ENCODE peak calls at places on chromosomes 3 and 15, in six cellular contexts. O is GM23338, K is H9, G is PC-9, I is DND-41, P is IMR-90. X is an unnamed sample.

GRCh38 chr15:45314960-45315359 is 62.9 kb downstream of the SLC28A2 start:
- DNase-seq in I (no peak), P (peak), K (peak), G (no peak), O (peak), X (no peak)

GRCh38 chr15:88574062-88574461 is 27.6 kb upstream of the DET1 start:
- DNase-seq in I (no peak), K (no peak), G (no peak), O (no peak), P (no peak), X (no peak)

GRCh38 chr3:84318273-84318809 is 640.4 kb upstream of the CADM2 start:
- DNase-seq in O (peak), K (peak), G (no peak), P (no peak), I (no peak), X (no peak)

GRCh38 chr15:58361291-58361759 is 70.5 kb upstream of the LIPC start:
- DNase-seq in K (no peak), G (peak), P (peak), I (no peak), O (no peak), X (peak)

GRCh38 chr15:90529369-90530249 is at the start of gene CRTC3:
- DNase-seq in O (peak), I (peak), G (no peak), K (peak), P (peak), X (peak)

GRCh38 chr3:10155123-10155472 is 9.6 kb upstream of the IRAK2 start:
- DNase-seq in K (no peak), I (no peak), P (no peak), O (no peak), G (no peak), X (no peak)

GRCh38 chr3:105285653-105286241 is 81.0 kb upstream of the ALCAM start:
- DNase-seq in K (no peak), P (no peak), G (no peak), O (no peak), I (no peak), X (no peak)

GRCh38 chr3:46406440-46406785 is 453 bp downstream of the CCR5AS start:
- DNase-seq in I (no peak), K (no peak), P (peak), G (no peak), O (no peak), X (no peak)

GRCh38 chr15:87575896-87576295 is 680.6 kb downstream of the NTRK3 start:
- DNase-seq in I (no peak), P (no peak), K (no peak), G (no peak), O (no peak), X (no peak)

GRCh38 chr3:10466186-10466585 is 39.2 kb downstream of the ATP2B2 start:
- DNase-seq in P (no peak), O (no peak), G (no peak), I (no peak), K (no peak), X (no peak)

GRCh38 chr15:67383903-67384302 is 129.3 kb downstream of the IQCH start:
- DNase-seq in I (no peak), O (no peak), P (peak), K (no peak), G (no peak), X (peak)

GRCh38 chr3:135249186-135249585 is 454.1 kb downstream of the EPHB1 start:
- DNase-seq in O (no peak), P (no peak), G (no peak), K (no peak), I (no peak), X (no peak)

DNA sequence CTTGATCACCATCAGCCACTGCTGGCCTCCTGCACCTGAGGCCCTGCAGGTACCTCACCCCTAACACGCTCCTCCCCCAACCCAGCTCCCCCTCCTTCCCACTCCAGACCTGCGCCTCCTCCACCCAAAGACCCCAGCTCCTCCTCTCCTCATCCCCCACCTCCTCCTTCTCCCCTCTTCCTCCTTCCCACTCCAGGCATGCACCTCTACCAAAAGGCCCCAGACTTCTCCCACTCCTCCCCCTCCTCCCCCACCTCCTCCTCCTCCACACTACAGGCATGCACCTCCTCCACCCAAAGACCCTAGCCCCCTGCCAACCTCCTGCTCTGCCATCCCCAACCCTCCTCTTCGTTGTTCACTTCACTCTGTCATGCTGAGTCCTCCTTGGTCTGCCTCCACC is 42.7 kb downstream of the CYP11A1 start:
- DNase-seq in P (no peak), O (no peak), K (no peak), I (no peak), G (no peak), X (no peak)
- H2AFZ ChIP-seq in P (no peak), O (no peak), K (no peak), I (no peak), G (no peak), X (no peak)

DNA sequence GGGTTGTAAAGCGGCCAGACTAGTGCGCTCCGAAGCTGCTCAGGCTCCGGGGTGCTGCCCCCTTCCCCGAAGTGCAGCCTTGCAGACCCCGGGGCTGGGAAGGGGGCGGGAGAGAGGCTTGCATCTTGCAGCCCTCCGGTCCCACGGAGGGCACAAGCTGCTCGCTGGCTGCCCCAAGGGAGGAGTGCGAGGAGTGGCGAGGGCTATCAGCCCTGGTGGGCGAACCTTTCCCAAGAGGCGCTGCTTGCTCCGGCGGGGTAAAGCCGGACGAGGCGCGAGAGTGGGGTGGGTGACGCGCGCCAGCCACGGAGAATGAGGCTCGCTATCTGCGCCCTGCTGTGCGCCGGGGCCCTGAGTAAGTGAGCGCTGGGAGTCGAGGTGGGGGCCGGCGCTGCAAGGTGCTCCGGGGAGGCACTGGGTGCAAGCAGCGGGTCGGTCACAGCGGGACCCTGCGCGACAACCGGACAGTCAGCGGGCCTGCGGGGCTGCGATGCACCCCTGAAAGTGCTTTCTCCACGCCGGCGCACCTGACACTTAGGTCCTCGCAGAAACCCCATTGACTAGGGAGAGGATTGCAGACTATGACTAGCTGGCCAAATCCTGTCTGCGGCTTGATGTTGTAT is 12.7 kb upstream of the TOPBP1 start:
- DNase-seq in O (peak), G (no peak), K (peak), P (no peak), I (no peak), X (peak)
- H2AFZ ChIP-seq in O (peak), G (no peak), K (no peak), P (peak), I (no peak), X (no peak)

GRCh38 chr3:160106905-160107861 is 118.0 kb upstream of the C3orf80 start:
- DNase-seq in K (no peak), G (no peak), I (no peak), P (no peak), O (no peak), X (no peak)
- H2AFZ ChIP-seq in K (no peak), G (no peak), I (no peak), P (no peak), O (no peak), X (no peak)

GRCh38 chr3:141528837-141529236 is 42.0 kb downstream of the RASA2 start:
- DNase-seq in P (no peak), K (no peak), O (no peak), G (no peak), I (no peak), X (no peak)
- H2AFZ ChIP-seq in P (no peak), K (no peak), O (no peak), G (no peak), I (no peak), X (no peak)

DNA sequence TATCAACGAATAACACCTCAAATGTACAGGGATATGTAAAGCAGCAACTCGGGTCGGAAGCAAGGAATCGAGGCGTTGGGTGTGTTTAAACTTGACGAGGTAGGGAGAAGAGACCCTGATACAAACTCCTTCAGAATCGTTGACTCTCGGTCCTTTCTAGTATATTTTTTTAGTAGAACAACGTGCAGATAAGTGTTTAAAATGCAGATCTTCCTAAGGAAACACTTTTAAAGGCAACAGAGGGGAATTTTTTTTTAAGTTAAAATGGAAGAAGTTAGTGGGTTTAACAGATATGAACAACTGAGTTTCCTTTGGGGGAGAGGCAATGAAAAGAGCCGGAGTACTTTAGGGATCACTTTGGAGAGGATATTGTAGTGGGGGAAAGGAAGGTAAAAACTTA is 1.1 kb upstream of the KPNA4 start:
- DNase-seq in G (no peak), K (no peak), O (no peak), P (no peak), I (no peak), X (no peak)
- H2AFZ ChIP-seq in G (peak), K (no peak), O (no peak), P (no peak), I (peak), X (peak)

GRCh38 chr15:74490339-74490689 is 29.4 kb upstream of the UBL7 start:
- DNase-seq in O (no peak), I (no peak), G (no peak), K (no peak), P (no peak), X (no peak)

DNA sequence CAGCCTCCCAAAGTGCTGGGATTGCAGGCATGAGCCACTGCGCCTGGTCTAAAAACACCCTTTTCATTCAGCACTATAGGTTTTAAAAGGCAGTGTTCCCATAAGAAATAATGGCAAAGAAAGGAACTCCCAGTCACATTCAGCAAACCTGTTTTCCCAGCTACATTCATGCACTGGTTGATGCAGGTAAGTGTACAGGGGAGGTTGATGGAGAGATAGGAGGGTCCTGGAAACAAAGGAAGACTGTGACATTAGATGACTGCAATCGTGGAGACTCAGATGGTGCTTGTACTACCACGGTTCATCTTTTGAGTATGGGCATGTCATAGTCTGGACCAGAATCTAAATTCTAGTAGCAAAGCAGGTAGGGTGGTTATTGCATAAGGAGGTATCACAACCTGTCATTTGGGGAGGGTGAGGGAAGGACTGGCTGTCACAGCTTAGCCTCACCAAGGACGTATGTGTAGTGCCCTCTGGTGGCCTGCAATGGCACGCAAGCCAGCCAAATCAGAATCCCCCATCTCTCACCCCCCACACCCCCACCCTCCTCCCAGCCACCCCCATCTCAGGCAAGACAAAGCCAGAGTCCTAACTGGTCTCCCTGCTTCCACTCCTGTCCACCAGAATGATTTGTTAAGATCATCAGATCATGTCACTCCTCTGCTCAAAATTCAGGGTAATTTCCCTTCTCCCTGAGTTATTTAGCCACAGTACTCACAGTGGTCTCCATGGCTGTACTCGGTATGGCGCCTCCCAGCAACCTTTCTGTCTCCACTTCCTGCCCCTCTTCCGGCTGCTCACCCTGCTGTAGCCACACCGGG is 28.8 kb upstream of the UBL7 start:
- DNase-seq in G (peak), I (peak), P (peak), O (peak), K (peak), X (peak)
- H2AFZ ChIP-seq in G (no peak), I (peak), P (peak), O (peak), K (no peak), X (no peak)

GRCh38 chr3:187367561-187368103 is 553 bp upstream of the RTP4 start:
- DNase-seq in P (no peak), I (peak), O (no peak), G (no peak), K (no peak), X (no peak)
- H2AFZ ChIP-seq in P (no peak), I (peak), O (no peak), G (peak), K (no peak), X (peak)